ENCODE peak calls at places on chromosomes 12 and 14, in eight cellular contexts. G is psoas muscle; I is Peyer's patch; Q is aorta; D is GM23338; Z is CD8-positive, alpha-beta T cell; S is neuronal stem cell; Y is A549. T is an unnamed sample.
A peak's percentile ranks its signal among the peaks of the same experiment; 100 is the strongest.

GRCh38 chr12:30828686-30829085 is 73.9 kb upstream of the CAPRIN2 start:
- DNase-seq in Q (no peak), S (no peak), D (no peak), Y (no peak), Z (no peak), G (no peak), I (no peak), T (no peak)

GRCh38 chr12:53754196-53754595 is 2.4 kb upstream of the CISTR start:
- DNase-seq in Z (no peak), D (no peak), Y (no peak), I (no peak), S (no peak), Q (no peak), G (no peak), T (no peak)

GRCh38 chr14:21987937-21988336 is 314.3 kb upstream of the OR4E1 start:
- DNase-seq in D (peak; percentile 92), Z (no peak), Q (no peak), S (peak; percentile 39), I (no peak), G (no peak), Y (peak; percentile 36), T (peak; percentile 77)

GRCh38 chr12:1691123-1692007 is 495 bp downstream of the ADIPOR2 start:
- DNase-seq in Z (no peak), I (peak; percentile 68), Y (peak; percentile 39), Q (peak; percentile 84), G (no peak), S (peak; percentile 80), D (peak; percentile 86), T (peak; percentile 15)

GRCh38 chr14:74456684-74457083 is 30.7 kb upstream of the SYNDIG1L start:
- DNase-seq in D (no peak), Q (no peak), S (no peak), Y (no peak), G (no peak), Z (no peak), I (no peak), T (no peak)

GRCh38 chr12:54420766-54421144 is 1.7 kb upstream of the ITGA5 start:
- DNase-seq in Z (no peak), I (peak; percentile 54), S (no peak), D (no peak), Q (no peak), Y (no peak), G (peak; percentile 74), T (no peak)

GRCh38 chr14:54852215-54852614 is 50.4 kb downstream of the GCH1 start:
- DNase-seq in Y (no peak), G (no peak), Z (no peak), Q (no peak), I (no peak), S (no peak), D (no peak), T (no peak)

GRCh38 chr14:75044322-75044721 is 6.9 kb downstream of the MLH3 start:
- DNase-seq in Y (no peak), S (no peak), D (no peak), G (no peak), Z (no peak), I (no peak), Q (no peak), T (peak; percentile 72)

GRCh38 chr12:132926417-132926833 is 29.7 kb downstream of the ZNF605 start:
- DNase-seq in G (no peak), Q (no peak), Y (no peak), D (no peak), S (no peak), I (no peak), Z (no peak), T (no peak)

GRCh38 chr14:23430016-23430732 is 5.3 kb downstream of the MYH7 start:
- DNase-seq in D (no peak), I (no peak), Z (no peak), G (no peak), S (no peak), Q (peak; percentile 54), Y (no peak), T (no peak)

GRCh38 chr14:50635136-50635535 is 33.0 kb downstream of the SAV1 start:
- DNase-seq in I (no peak), Q (no peak), S (no peak), G (no peak), D (no peak), Y (no peak), Z (no peak), T (no peak)

GRCh38 chr12:110998971-110999370 is 78.6 kb upstream of the MYL2 start:
- DNase-seq in D (no peak), Y (no peak), Q (no peak), I (no peak), G (no peak), Z (no peak), S (no peak), T (no peak)

GRCh38 chr12:3453947-3454675 is 36.9 kb upstream of the PRMT8 start:
- DNase-seq in G (no peak), Z (no peak), I (no peak), Q (no peak), S (no peak), Y (peak; percentile 10), D (peak; percentile 29), T (no peak)

GRCh38 chr14:91484744-91485143 is 25.4 kb downstream of the PPP4R3A start:
- DNase-seq in Q (no peak), I (no peak), D (no peak), Y (no peak), Z (no peak), G (no peak), S (no peak), T (peak; percentile 22)

GRCh38 chr12:118307069-118307954 is 65.4 kb downstream of the TAOK3 start:
- DNase-seq in G (no peak), Q (no peak), Y (no peak), S (no peak), D (no peak), Z (no peak), I (no peak), T (peak; percentile 86)

GRCh38 chr12:95446511-95446910 is 27.4 kb upstream of the METAP2 start:
- DNase-seq in Y (no peak), D (peak; percentile 80), G (peak; percentile 34), I (peak; percentile 52), Z (no peak), S (peak; percentile 47), Q (peak; percentile 81), T (no peak)

GRCh38 chr12:62481843-62482540 is 15.4 kb downstream of the MON2 start:
- DNase-seq in Q (no peak), Z (no peak), I (no peak), S (no peak), D (no peak), G (no peak), Y (no peak), T (no peak)

GRCh38 chr14:31243860-31244259 is 36.3 kb upstream of the HECTD1 start:
- DNase-seq in Z (no peak), D (peak; percentile 27), Y (no peak), I (peak; percentile 80), S (no peak), G (no peak), Q (no peak), T (no peak)

GRCh38 chr14:78606111-78606510 is 435.9 kb downstream of the NRXN3 start:
- DNase-seq in G (no peak), Y (no peak), D (no peak), Z (no peak), S (no peak), Q (no peak), I (no peak), T (no peak)

GRCh38 chr12:68559984-68560822 is 50.5 kb upstream of the RAP1B start:
- DNase-seq in S (no peak), Q (no peak), G (no peak), Y (no peak), Z (no peak), D (peak; percentile 13), I (peak; percentile 48), T (peak; percentile 31)

GRCh38 chr14:68448379-68448778 is 344.5 kb downstream of the ZFP36L1 start:
- DNase-seq in Z (no peak), Q (no peak), Y (no peak), G (no peak), I (no peak), S (no peak), D (no peak), T (no peak)
- H3K27ac ChIP-seq in Z (no peak overlapping the region), Q (no peak overlapping the region), Y (peak overlapping the region; percentile 83), G (no peak overlapping the region), I (peak overlapping the region; percentile 59), S (no peak overlapping the region), D (no peak overlapping the region), T (no peak overlapping the region)

DNA sequence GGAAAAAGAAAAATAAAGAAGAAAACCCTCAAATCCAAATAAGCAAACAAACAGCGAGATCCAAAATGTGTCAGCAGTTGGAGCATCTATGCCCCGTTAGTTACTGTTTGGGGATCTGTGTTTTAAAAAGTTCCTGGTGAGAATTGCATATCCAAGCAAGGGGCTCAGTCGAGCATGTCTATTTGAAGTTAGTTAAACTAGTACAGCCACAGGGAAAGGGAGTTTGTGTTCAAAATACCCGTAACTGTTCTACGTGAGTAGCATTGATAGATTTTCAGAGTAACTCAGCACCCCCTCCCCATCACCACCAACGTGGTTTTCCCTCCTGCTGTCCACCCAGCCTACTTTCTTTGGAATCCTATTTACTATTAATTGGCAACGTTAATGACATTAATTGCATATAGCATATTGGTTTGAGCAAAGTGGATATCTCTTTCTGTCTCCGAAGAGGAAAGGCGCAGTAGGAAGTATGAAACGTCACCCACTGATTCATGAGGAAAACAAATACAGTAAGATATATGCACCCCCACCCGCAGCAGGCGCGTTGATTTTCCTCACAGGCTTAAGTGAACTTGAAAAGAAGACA is 1.5 kb downstream of the NPAS3 start:
- DNase-seq in D (peak; percentile 14), Y (no peak), Q (no peak), G (no peak), Z (no peak), I (no peak), S (no peak), T (peak; percentile 89)
- H3K27ac ChIP-seq in D (no peak overlapping the region), Y (no peak overlapping the region), Q (peak overlapping the region; percentile 56), G (peak overlapping the region; percentile 69), Z (no peak overlapping the region), I (peak overlapping the region; percentile 89), S (no peak overlapping the region), T (peak overlapping the region; percentile 98)

DNA sequence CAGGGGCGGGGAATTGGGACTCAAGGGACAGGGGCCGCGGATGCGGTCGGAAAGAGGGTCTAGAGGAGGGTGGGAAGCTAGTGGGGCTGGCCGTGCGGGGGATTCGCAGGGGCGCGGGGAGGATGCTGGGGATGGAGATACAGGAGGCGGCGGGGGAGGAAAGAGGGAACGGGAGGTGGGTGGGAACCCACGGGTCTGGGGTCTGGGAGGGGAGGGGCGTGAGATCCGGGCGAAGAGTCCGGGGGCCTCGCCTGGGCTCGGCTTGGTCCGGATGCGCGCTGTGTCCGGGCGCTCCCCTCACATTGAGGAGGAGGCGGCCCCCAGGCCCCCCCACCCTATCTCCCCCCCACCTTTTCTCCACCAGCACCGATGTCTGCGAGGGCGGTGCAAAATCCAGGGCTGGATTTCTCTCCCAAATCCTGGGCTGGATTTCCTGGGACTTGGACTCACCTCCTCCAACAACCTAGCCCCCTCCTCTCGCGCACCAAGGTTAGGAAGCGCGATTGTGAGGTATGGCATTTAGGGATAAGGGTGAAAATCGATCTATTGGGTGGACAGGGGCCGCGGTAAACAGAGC is at the start of gene AGAP2:
- DNase-seq in Z (peak; percentile 18), D (peak; percentile 92), S (no peak), Y (no peak), G (no peak), Q (no peak), I (no peak), T (peak; percentile 68)
- H3K27ac ChIP-seq in Z (peak within 1 kb of the TSS; percentile 81), D (no peak within 1 kb of the TSS), S (no peak within 1 kb of the TSS), Y (peak within 1 kb of the TSS; percentile 80), G (no peak within 1 kb of the TSS), Q (no peak within 1 kb of the TSS), I (no peak within 1 kb of the TSS), T (no peak within 1 kb of the TSS)

DNA sequence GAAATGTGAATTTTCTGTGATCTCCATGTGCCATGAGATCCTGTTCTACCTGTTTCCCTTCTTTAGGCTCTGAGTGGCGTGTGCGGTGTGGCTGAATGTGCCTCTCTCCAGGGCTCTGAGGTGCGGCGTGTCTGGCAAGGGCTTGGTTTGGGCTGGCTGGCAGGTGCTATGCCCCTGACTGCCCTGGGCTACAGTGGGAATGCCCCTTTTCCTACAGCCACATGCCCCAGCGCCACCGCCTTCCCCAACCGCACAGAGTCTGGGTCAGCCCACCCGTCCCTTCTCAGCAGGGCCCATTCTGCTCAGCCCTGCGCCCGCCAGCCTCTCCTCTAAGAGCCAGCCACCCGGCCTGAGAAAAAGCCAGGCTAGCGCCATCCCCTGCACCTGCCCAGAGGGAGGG is 24.7 kb downstream of the BTBD6 start:
- DNase-seq in S (no peak), Y (no peak), G (no peak), I (no peak), Z (no peak), D (no peak), Q (no peak), T (no peak)
- H3K27ac ChIP-seq in S (no peak overlapping the region), Y (no peak overlapping the region), G (no peak overlapping the region), I (no peak overlapping the region), Z (no peak overlapping the region), D (no peak overlapping the region), Q (no peak overlapping the region), T (no peak overlapping the region)

T was measured in A673.